ENCODE peak calls at places on chromosomes 6 and 20, in six cellular contexts. M is neural crest cell, V is WTC11, R is dorsolateral prefrontal cortex, B is chondrocyte, A is brain microvascular endothelial cell. W is an unnamed sample.

GRCh38 chr6:29112135-29112534 is 4.3 kb downstream of the OR2J3 start:
- DNase-seq in R (no peak), V (peak; percentile 21), A (no peak), B (no peak), M (no peak), W (peak; percentile 16)

GRCh38 chr6:137976430-137976829 is 109.4 kb downstream of the TNFAIP3 start:
- DNase-seq in B (no peak), V (no peak), A (no peak), M (no peak), R (no peak), W (no peak)

GRCh38 chr20:58832442-58832841 is 18.3 kb downstream of the GNAS-AS1 start:
- DNase-seq in M (no peak), V (no peak), R (no peak), B (no peak), A (no peak), W (no peak)

GRCh38 chr6:157284738-157285421 is 38.4 kb downstream of the TMEM242 start:
- DNase-seq in B (no peak), V (no peak), A (no peak), R (no peak), M (no peak), W (no peak)

GRCh38 chr6:108690326-108691000 is 129.7 kb downstream of the FOXO3 start:
- DNase-seq in A (peak; percentile 28), B (no peak), R (no peak), M (no peak), V (no peak), W (peak; percentile 33)

GRCh38 chr6:106966671-106967522 is 7.6 kb downstream of the CD24 start:
- DNase-seq in V (no peak), B (no peak), R (no peak), A (no peak), M (no peak), W (no peak)

GRCh38 chr6:20669571-20670314 is 135.5 kb downstream of the CDKAL1 start:
- DNase-seq in M (no peak), A (no peak), R (no peak), V (no peak), B (no peak), W (no peak)

GRCh38 chr20:23646106-23646958 is 8.6 kb upstream of the CST3 start:
- DNase-seq in B (no peak), V (no peak), A (no peak), R (no peak), M (no peak), W (no peak)

GRCh38 chr6:1901556-1901955 is 291.8 kb downstream of the FOXC1 start:
- DNase-seq in B (no peak), M (no peak), A (peak; percentile 78), V (no peak), R (no peak), W (peak; percentile 24)

DNA sequence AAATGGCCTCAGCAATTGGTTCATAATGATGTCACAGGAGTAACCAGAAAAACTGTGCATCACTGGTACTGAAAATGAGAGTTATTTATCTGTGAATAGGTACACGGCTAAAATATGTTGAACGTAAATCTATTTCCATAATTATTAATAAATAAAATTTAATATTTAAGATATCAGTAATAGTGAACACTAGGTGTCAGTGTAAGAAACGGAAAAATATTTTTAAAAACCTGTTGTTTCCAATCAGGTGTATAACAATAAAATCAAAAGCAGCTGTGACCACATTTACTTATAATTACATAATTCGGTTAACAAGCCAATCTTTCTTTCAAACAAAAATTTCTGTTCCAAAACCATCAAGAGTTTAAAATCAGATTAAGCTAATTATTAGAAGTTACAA is 241.4 kb upstream of the RUNX2 start:
- DNase-seq in M (no peak), R (no peak), V (no peak), B (no peak), A (no peak), W (no peak)
- TF ChIP-seq CTCF in M (no peak), R (no peak), V (no peak), B (peak; percentile 78), A (no peak), W (peak; percentile 17)

GRCh38 chr6:152595507-152595906 is 41.7 kb downstream of the SYNE1 start:
- DNase-seq in B (no peak), M (no peak), R (no peak), V (no peak), A (no peak), W (peak; percentile 19)
- TF ChIP-seq CTCF in B (peak; percentile 67), M (peak; percentile 55), R (peak; percentile 24), V (peak; percentile 11), A (peak; percentile 67), W (peak; percentile 34)

GRCh38 chr6:76701610-76702009 is 629.1 kb upstream of the IMPG1 start:
- DNase-seq in M (no peak), A (no peak), R (no peak), B (no peak), V (no peak), W (no peak)
- TF ChIP-seq CTCF in M (no peak), A (peak; percentile 28), R (no peak), B (no peak), V (no peak), W (no peak)

GRCh38 chr6:45838486-45838885 is 177.2 kb downstream of the CLIC5 start:
- DNase-seq in V (no peak), A (no peak), R (no peak), M (no peak), B (no peak), W (no peak)

GRCh38 chr6:45837541-45838200 is 178.0 kb downstream of the CLIC5 start:
- DNase-seq in A (no peak), M (no peak), R (no peak), V (no peak), B (no peak), W (no peak)

GRCh38 chr6:45836984-45837383 is 178.7 kb downstream of the CLIC5 start:
- DNase-seq in B (no peak), V (no peak), M (no peak), R (no peak), A (no peak), W (no peak)

GRCh38 chr6:45836438-45836824 is 179.2 kb downstream of the CLIC5 start:
- DNase-seq in A (no peak), R (no peak), B (no peak), M (no peak), V (no peak), W (no peak)

DNA sequence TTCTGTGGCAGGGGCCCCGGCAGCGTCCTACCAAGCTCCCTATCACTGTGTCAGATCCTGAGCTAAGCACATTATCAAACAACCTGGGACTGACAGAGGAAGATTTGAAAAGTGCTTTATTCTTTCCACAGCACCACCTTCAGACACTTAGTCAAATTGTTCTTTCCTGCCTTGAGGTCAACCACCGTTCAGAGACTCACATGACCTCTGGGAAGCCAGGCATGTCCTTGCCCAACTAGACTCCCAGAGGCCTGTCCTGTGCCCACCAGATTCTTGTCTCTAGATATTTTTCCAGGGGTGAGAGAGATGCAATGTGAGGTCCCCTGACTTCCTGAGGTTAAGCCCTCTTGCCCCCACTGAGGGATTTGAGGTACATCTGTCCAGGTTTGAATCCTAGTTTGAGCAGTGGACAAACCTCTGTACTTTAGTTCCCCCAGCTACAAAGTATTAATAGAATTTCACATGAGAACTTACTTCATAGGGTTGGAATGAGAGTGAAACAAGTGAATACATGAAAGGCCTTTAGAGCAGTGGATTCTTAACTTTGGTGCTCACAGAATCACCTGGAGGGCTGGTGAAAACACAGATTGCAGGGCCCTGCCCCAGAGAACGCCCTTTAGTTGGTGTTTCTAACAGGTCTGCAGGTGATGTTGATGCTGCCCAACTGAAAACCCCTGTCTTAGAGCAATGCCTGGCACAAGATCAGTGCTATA is 179.8 kb downstream of the CLIC5 start:
- DNase-seq in V (no peak), B (no peak), R (no peak), M (no peak), A (no peak), W (no peak)
- TF ChIP-seq CTCF in V (no peak), B (no peak), R (no peak), M (no peak), A (no peak), W (no peak)

GRCh38 chr6:18392346-18392877 is 5.3 kb downstream of the RNF144B start:
- DNase-seq in R (no peak), B (no peak), M (no peak), A (no peak), V (no peak), W (no peak)
- TF ChIP-seq CTCF in R (no peak), B (peak; percentile 20), M (peak; percentile 23), A (no peak), V (no peak), W (no peak)